ENCODE peak calls at places on chromosomes 2 and 18, in nine cellular contexts. One of them, this sample, is unnamed.

GRCh38 chr2:239322414-239323086 is 78.3 kb downstream of the HDAC4 start:
- DNase-seq in tibial artery: peak
- DNase-seq in fibroblast of villous mesenchyme: peak
- DNase-seq in fibroblast of the aortic adventitia: peak
- DNase-seq in NB4: no peak
- DNase-seq in colonic mucosa: peak
- DNase-seq in SJCRH30: no peak
- DNase-seq in naive thymus-derived CD4-positive, alpha-beta T cell: no peak
- DNase-seq in brain microvascular endothelial cell: peak
- DNase-seq in this sample: no peak

GRCh38 chr2:123916512-123916911 is 108.6 kb upstream of the CNTNAP5 start:
- DNase-seq in naive thymus-derived CD4-positive, alpha-beta T cell: no peak
- DNase-seq in SJCRH30: no peak
- DNase-seq in brain microvascular endothelial cell: no peak
- DNase-seq in tibial artery: no peak
- DNase-seq in fibroblast of villous mesenchyme: peak
- DNase-seq in NB4: no peak
- DNase-seq in fibroblast of the aortic adventitia: no peak
- DNase-seq in colonic mucosa: no peak
- DNase-seq in this sample: no peak

GRCh38 chr2:70551156-70551555 is 2.5 kb downstream of the TGFA start:
- DNase-seq in naive thymus-derived CD4-positive, alpha-beta T cell: no peak
- DNase-seq in colonic mucosa: no peak
- DNase-seq in brain microvascular endothelial cell: no peak
- DNase-seq in fibroblast of the aortic adventitia: no peak
- DNase-seq in fibroblast of villous mesenchyme: no peak
- DNase-seq in NB4: no peak
- DNase-seq in SJCRH30: no peak
- DNase-seq in tibial artery: no peak
- DNase-seq in this sample: no peak

GRCh38 chr2:241851325-241852115 is 7.2 kb downstream of the PDCD1 start:
- DNase-seq in tibial artery: no peak
- DNase-seq in colonic mucosa: no peak
- DNase-seq in brain microvascular endothelial cell: no peak
- DNase-seq in fibroblast of the aortic adventitia: no peak
- DNase-seq in naive thymus-derived CD4-positive, alpha-beta T cell: no peak
- DNase-seq in NB4: peak
- DNase-seq in fibroblast of villous mesenchyme: no peak
- DNase-seq in SJCRH30: no peak
- DNase-seq in this sample: peak

GRCh38 chr18:23238651-23239349 is 103.5 kb downstream of the CABLES1 start:
- DNase-seq in naive thymus-derived CD4-positive, alpha-beta T cell: no peak
- DNase-seq in fibroblast of villous mesenchyme: peak
- DNase-seq in tibial artery: no peak
- DNase-seq in brain microvascular endothelial cell: peak
- DNase-seq in colonic mucosa: no peak
- DNase-seq in NB4: no peak
- DNase-seq in fibroblast of the aortic adventitia: peak
- DNase-seq in SJCRH30: peak
- DNase-seq in this sample: no peak

GRCh38 chr18:58117685-58118403 is 73.8 kb downstream of the NEDD4L start:
- DNase-seq in NB4: peak
- DNase-seq in brain microvascular endothelial cell: peak
- DNase-seq in fibroblast of villous mesenchyme: peak
- DNase-seq in colonic mucosa: peak
- DNase-seq in fibroblast of the aortic adventitia: peak
- DNase-seq in naive thymus-derived CD4-positive, alpha-beta T cell: no peak
- DNase-seq in tibial artery: no peak
- DNase-seq in SJCRH30: peak
- DNase-seq in this sample: peak

GRCh38 chr2:190598621-190599020 is 50.3 kb upstream of the NAB1 start:
- DNase-seq in SJCRH30: no peak
- DNase-seq in colonic mucosa: no peak
- DNase-seq in tibial artery: no peak
- DNase-seq in naive thymus-derived CD4-positive, alpha-beta T cell: no peak
- DNase-seq in fibroblast of villous mesenchyme: no peak
- DNase-seq in fibroblast of the aortic adventitia: no peak
- DNase-seq in brain microvascular endothelial cell: no peak
- DNase-seq in NB4: no peak
- DNase-seq in this sample: no peak

GRCh38 chr2:189698020-189698887 is 23.8 kb downstream of the ANKAR start:
- DNase-seq in fibroblast of villous mesenchyme: peak
- DNase-seq in NB4: peak
- DNase-seq in brain microvascular endothelial cell: peak
- DNase-seq in naive thymus-derived CD4-positive, alpha-beta T cell: peak
- DNase-seq in SJCRH30: peak
- DNase-seq in tibial artery: no peak
- DNase-seq in fibroblast of the aortic adventitia: peak
- DNase-seq in colonic mucosa: peak
- DNase-seq in this sample: peak

GRCh38 chr2:46014911-46015654 is 282.1 kb upstream of the EPAS1 start:
- DNase-seq in fibroblast of villous mesenchyme: peak
- DNase-seq in NB4: no peak
- DNase-seq in brain microvascular endothelial cell: peak
- DNase-seq in naive thymus-derived CD4-positive, alpha-beta T cell: no peak
- DNase-seq in fibroblast of the aortic adventitia: peak
- DNase-seq in colonic mucosa: no peak
- DNase-seq in tibial artery: no peak
- DNase-seq in SJCRH30: peak
- DNase-seq in this sample: no peak

GRCh38 chr2:128554151-128554769 is 235.6 kb upstream of the HS6ST1 start:
- DNase-seq in fibroblast of the aortic adventitia: no peak
- DNase-seq in fibroblast of villous mesenchyme: no peak
- DNase-seq in SJCRH30: no peak
- DNase-seq in colonic mucosa: no peak
- DNase-seq in naive thymus-derived CD4-positive, alpha-beta T cell: no peak
- DNase-seq in tibial artery: no peak
- DNase-seq in brain microvascular endothelial cell: no peak
- DNase-seq in NB4: no peak
- DNase-seq in this sample: no peak

GRCh38 chr2:150889141-150889540 is 372.5 kb downstream of the RBM43 start:
- DNase-seq in colonic mucosa: no peak
- DNase-seq in fibroblast of the aortic adventitia: no peak
- DNase-seq in tibial artery: no peak
- DNase-seq in SJCRH30: no peak
- DNase-seq in NB4: no peak
- DNase-seq in brain microvascular endothelial cell: no peak
- DNase-seq in naive thymus-derived CD4-positive, alpha-beta T cell: no peak
- DNase-seq in fibroblast of villous mesenchyme: no peak
- DNase-seq in this sample: no peak

GRCh38 chr2:118987886-118988285 is 45.9 kb downstream of the MARCO start:
- DNase-seq in SJCRH30: no peak
- DNase-seq in NB4: no peak
- DNase-seq in fibroblast of the aortic adventitia: no peak
- DNase-seq in naive thymus-derived CD4-positive, alpha-beta T cell: no peak
- DNase-seq in colonic mucosa: no peak
- DNase-seq in tibial artery: peak
- DNase-seq in fibroblast of villous mesenchyme: no peak
- DNase-seq in brain microvascular endothelial cell: no peak
- DNase-seq in this sample: no peak

GRCh38 chr18:23735021-23735464 is 45.8 kb downstream of the LAMA3 start:
- DNase-seq in fibroblast of the aortic adventitia: peak
- DNase-seq in SJCRH30: no peak
- DNase-seq in naive thymus-derived CD4-positive, alpha-beta T cell: no peak
- DNase-seq in colonic mucosa: peak
- DNase-seq in tibial artery: no peak
- DNase-seq in NB4: no peak
- DNase-seq in fibroblast of villous mesenchyme: peak
- DNase-seq in brain microvascular endothelial cell: peak
- DNase-seq in this sample: no peak

DNA sequence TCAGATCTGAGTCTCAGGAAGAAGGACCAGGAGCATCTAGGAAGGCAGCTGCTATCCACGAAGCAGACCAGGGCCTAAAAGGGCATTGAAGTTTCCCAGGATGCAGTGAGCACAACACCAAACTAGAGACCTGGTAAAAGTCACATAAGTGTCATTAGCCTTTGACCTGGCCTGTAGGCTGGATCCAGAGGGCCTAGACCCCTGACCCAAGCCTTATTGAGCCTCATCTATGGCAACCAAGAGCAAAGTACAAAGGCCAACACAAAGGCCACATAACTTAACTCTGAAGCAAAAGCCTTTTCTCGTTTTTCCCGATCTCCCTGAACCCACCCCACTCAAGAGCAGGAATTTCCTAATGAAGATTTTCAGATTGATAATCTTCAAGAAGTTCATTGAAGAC is 127.3 kb upstream of the SRD5A2 start:
- DNase-seq in naive thymus-derived CD4-positive, alpha-beta T cell: no peak
- DNase-seq in tibial artery: no peak
- DNase-seq in fibroblast of the aortic adventitia: no peak
- DNase-seq in NB4: no peak
- DNase-seq in colonic mucosa: no peak
- DNase-seq in fibroblast of villous mesenchyme: no peak
- DNase-seq in brain microvascular endothelial cell: no peak
- DNase-seq in SJCRH30: no peak
- DNase-seq in this sample: no peak
- H3K4me3 ChIP-seq in naive thymus-derived CD4-positive, alpha-beta T cell: no peak
- H3K4me3 ChIP-seq in tibial artery: no peak
- H3K4me3 ChIP-seq in fibroblast of the aortic adventitia: no peak
- H3K4me3 ChIP-seq in NB4: no peak
- H3K4me3 ChIP-seq in colonic mucosa: no peak
- H3K4me3 ChIP-seq in fibroblast of villous mesenchyme: no peak
- H3K4me3 ChIP-seq in brain microvascular endothelial cell: no peak
- H3K4me3 ChIP-seq in SJCRH30: no peak
- H3K4me3 ChIP-seq in this sample: no peak

DNA sequence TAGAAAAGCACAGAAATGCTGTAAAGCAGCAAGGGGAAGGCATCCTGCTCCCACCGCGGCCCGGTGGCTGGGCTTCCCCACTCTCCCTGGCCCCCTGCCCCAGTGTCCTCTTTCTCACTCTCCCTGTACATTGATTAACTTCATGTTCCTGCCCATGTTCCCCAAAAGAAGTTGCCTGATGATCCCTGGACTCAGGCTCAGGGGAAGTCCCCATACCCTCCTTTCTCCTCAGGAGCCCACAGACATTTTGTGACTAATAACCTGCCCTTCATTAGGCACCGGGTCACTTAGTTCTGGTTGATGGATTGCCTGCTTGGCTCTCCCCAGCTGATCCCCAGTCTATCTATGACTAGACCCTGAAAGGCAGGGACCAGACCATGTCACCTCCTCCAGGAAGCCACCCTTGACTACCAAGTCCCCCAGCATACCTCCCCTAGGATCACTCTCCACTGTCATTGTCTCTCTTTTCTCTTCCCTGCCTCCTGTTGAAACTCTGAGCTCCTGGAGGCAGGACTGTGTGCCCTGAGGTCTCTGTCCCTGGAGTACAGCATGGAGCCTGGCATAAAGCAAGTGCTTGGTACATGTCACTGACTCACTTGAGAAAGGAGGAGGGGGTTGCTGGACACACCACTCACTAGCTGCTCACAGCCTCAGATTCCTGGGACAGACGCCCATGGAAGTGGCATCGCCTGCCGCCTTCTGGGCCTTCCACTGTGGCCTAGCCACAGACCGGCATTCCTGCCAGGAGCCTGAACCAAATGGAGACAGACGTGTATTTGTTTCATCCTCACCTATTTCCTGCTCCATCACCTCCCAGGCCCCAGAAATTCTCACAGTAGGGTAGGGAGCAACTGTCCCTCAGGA is 13.5 kb downstream of the MALL start:
- DNase-seq in naive thymus-derived CD4-positive, alpha-beta T cell: no peak
- DNase-seq in brain microvascular endothelial cell: no peak
- DNase-seq in fibroblast of the aortic adventitia: no peak
- DNase-seq in SJCRH30: peak
- DNase-seq in NB4: no peak
- DNase-seq in tibial artery: no peak
- DNase-seq in colonic mucosa: peak
- DNase-seq in fibroblast of villous mesenchyme: no peak
- DNase-seq in this sample: no peak
- H3K4me3 ChIP-seq in naive thymus-derived CD4-positive, alpha-beta T cell: no peak
- H3K4me3 ChIP-seq in brain microvascular endothelial cell: no peak
- H3K4me3 ChIP-seq in fibroblast of the aortic adventitia: peak
- H3K4me3 ChIP-seq in SJCRH30: no peak
- H3K4me3 ChIP-seq in NB4: no peak
- H3K4me3 ChIP-seq in tibial artery: peak
- H3K4me3 ChIP-seq in colonic mucosa: no peak
- H3K4me3 ChIP-seq in fibroblast of villous mesenchyme: peak
- H3K4me3 ChIP-seq in this sample: no peak

GRCh38 chr2:152062130-152063091 is 36.4 kb downstream of the CACNB4 start:
- DNase-seq in fibroblast of the aortic adventitia: peak
- DNase-seq in brain microvascular endothelial cell: peak
- DNase-seq in SJCRH30: peak
- DNase-seq in fibroblast of villous mesenchyme: peak
- DNase-seq in naive thymus-derived CD4-positive, alpha-beta T cell: no peak
- DNase-seq in NB4: no peak
- DNase-seq in colonic mucosa: no peak
- DNase-seq in tibial artery: peak
- DNase-seq in this sample: peak
- H3K4me3 ChIP-seq in fibroblast of the aortic adventitia: peak
- H3K4me3 ChIP-seq in brain microvascular endothelial cell: no peak
- H3K4me3 ChIP-seq in SJCRH30: no peak
- H3K4me3 ChIP-seq in fibroblast of villous mesenchyme: no peak
- H3K4me3 ChIP-seq in naive thymus-derived CD4-positive, alpha-beta T cell: no peak
- H3K4me3 ChIP-seq in NB4: no peak
- H3K4me3 ChIP-seq in colonic mucosa: no peak
- H3K4me3 ChIP-seq in tibial artery: peak
- H3K4me3 ChIP-seq in this sample: no peak

GRCh38 chr2:200138386-200139184 is 167.9 kb upstream of the SPATS2L start:
- DNase-seq in fibroblast of villous mesenchyme: peak
- DNase-seq in brain microvascular endothelial cell: peak
- DNase-seq in NB4: no peak
- DNase-seq in colonic mucosa: no peak
- DNase-seq in fibroblast of the aortic adventitia: peak
- DNase-seq in SJCRH30: no peak
- DNase-seq in naive thymus-derived CD4-positive, alpha-beta T cell: no peak
- DNase-seq in tibial artery: no peak
- DNase-seq in this sample: no peak

GRCh38 chr2:200135082-200135481 is 171.4 kb upstream of the SPATS2L start:
- DNase-seq in NB4: no peak
- DNase-seq in fibroblast of villous mesenchyme: no peak
- DNase-seq in tibial artery: no peak
- DNase-seq in colonic mucosa: no peak
- DNase-seq in naive thymus-derived CD4-positive, alpha-beta T cell: no peak
- DNase-seq in SJCRH30: no peak
- DNase-seq in brain microvascular endothelial cell: peak
- DNase-seq in fibroblast of the aortic adventitia: no peak
- DNase-seq in this sample: no peak

GRCh38 chr2:200137691-200138090 is 168.8 kb upstream of the SPATS2L start:
- DNase-seq in SJCRH30: no peak
- DNase-seq in NB4: no peak
- DNase-seq in fibroblast of villous mesenchyme: no peak
- DNase-seq in brain microvascular endothelial cell: no peak
- DNase-seq in fibroblast of the aortic adventitia: no peak
- DNase-seq in colonic mucosa: no peak
- DNase-seq in naive thymus-derived CD4-positive, alpha-beta T cell: no peak
- DNase-seq in tibial artery: no peak
- DNase-seq in this sample: no peak

GRCh38 chr2:200137275-200137674 is 169.2 kb upstream of the SPATS2L start:
- DNase-seq in SJCRH30: no peak
- DNase-seq in colonic mucosa: peak
- DNase-seq in fibroblast of the aortic adventitia: no peak
- DNase-seq in naive thymus-derived CD4-positive, alpha-beta T cell: no peak
- DNase-seq in brain microvascular endothelial cell: no peak
- DNase-seq in tibial artery: no peak
- DNase-seq in NB4: no peak
- DNase-seq in fibroblast of villous mesenchyme: no peak
- DNase-seq in this sample: no peak

DNA sequence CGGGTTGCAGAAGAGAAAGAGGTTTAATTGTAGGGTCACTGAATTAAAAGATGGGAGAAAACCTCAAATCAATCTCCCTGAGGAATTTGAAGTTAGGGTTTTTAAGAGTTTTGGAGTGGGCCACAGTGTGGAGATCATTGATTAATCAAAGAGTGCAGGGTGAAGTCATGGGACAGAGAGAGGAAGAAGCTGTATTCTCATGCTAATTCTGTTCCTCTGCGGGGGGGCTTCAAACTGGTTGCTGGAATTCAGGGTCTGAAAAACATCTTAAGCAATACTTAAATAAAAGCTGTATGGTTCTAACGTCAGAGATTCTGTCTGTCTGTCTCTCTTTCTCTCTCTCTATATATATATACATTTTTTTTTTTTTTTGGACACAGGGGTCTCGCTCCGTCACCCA is 169.8 kb upstream of the SPATS2L start:
- DNase-seq in naive thymus-derived CD4-positive, alpha-beta T cell: no peak
- DNase-seq in fibroblast of the aortic adventitia: no peak
- DNase-seq in brain microvascular endothelial cell: no peak
- DNase-seq in NB4: no peak
- DNase-seq in SJCRH30: no peak
- DNase-seq in fibroblast of villous mesenchyme: no peak
- DNase-seq in colonic mucosa: no peak
- DNase-seq in tibial artery: no peak
- DNase-seq in this sample: no peak
- H3K4me3 ChIP-seq in naive thymus-derived CD4-positive, alpha-beta T cell: no peak
- H3K4me3 ChIP-seq in fibroblast of the aortic adventitia: no peak
- H3K4me3 ChIP-seq in brain microvascular endothelial cell: no peak
- H3K4me3 ChIP-seq in NB4: no peak
- H3K4me3 ChIP-seq in SJCRH30: no peak
- H3K4me3 ChIP-seq in fibroblast of villous mesenchyme: no peak
- H3K4me3 ChIP-seq in colonic mucosa: no peak
- H3K4me3 ChIP-seq in tibial artery: no peak
- H3K4me3 ChIP-seq in this sample: no peak